ENCODE peak calls at places on chromosomes 4 and X, in five cellular contexts. B is sigmoid colon, S is astrocyte, W is thoracic aorta, R is PC-3. Z is an unnamed sample.

GRCh38 chr4:8152865-8153257 is 5.8 kb downstream of the ABLIM2 start:
- DNase-seq in B (no peak), S (no peak), W (no peak), R (no peak), Z (no peak)

GRCh38 chrX:54921427-54922021 is 900 bp downstream of the TRO start:
- DNase-seq in B (peak; percentile 80), S (peak; percentile 52), W (no peak), R (no peak), Z (no peak)

GRCh38 chrX:13750204-13750603 is 15.7 kb downstream of the OFD1 start:
- DNase-seq in B (no peak), S (peak; percentile 16), W (no peak), R (peak; percentile 78), Z (no peak)

GRCh38 chr4:38080575-38080974 is 120.4 kb downstream of the PTTG2 start:
- DNase-seq in B (no peak), S (no peak), W (no peak), R (no peak), Z (no peak)

GRCh38 chrX:1673337-1673736 is 58.5 kb downstream of the ASMT start:
- DNase-seq in B (no peak), S (no peak), W (no peak), R (peak; percentile 54), Z (peak; percentile 19)

GRCh38 chrX:149467920-149468319 is 37.2 kb downstream of the IDS start:
- DNase-seq in B (no peak), S (no peak), W (no peak), R (no peak), Z (no peak)

GRCh38 chr4:173485164-173485563 is 44.9 kb downstream of the HAND2 start:
- DNase-seq in B (no peak), S (peak; percentile 52), W (no peak), R (no peak), Z (no peak)

GRCh38 chr4:17327587-17327986 is 184.3 kb downstream of the QDPR start:
- DNase-seq in B (no peak), S (peak; percentile 5), W (no peak), R (no peak), Z (no peak)

GRCh38 chrX:76148011-76148665 is 24.7 kb upstream of the PBDC1 start:
- DNase-seq in B (no peak), S (peak; percentile 39), W (no peak), R (peak; percentile 76), Z (no peak)

GRCh38 chrX:40157228-40158035 is 59.7 kb upstream of the BCOR start:
- DNase-seq in B (no peak), S (no peak), W (no peak), R (no peak), Z (no peak)

GRCh38 chr4:89497517-89498308 is 190.1 kb upstream of the GPRIN3 start:
- DNase-seq in B (no peak), S (no peak), W (no peak), R (peak; percentile 63), Z (no peak)

GRCh38 chrX:152831391-152831790 is 528 bp downstream of the NSDHL start:
- DNase-seq in B (no peak), S (no peak), W (no peak), R (no peak), Z (no peak)

GRCh38 chr4:20612313-20612712 is 87.9 kb upstream of the PACRGL start:
- DNase-seq in B (no peak), S (peak; percentile 79), W (no peak), R (peak; percentile 36), Z (no peak)

GRCh38 chrX:29940750-29941149 is 274.6 kb upstream of the MAGEB2 start:
- DNase-seq in B (no peak), S (no peak), W (no peak), R (no peak), Z (no peak)

GRCh38 chrX:40415675-40416074 is 165.1 kb upstream of the ATP6AP2 start:
- DNase-seq in B (peak; percentile 73), S (no peak), W (no peak), R (no peak), Z (no peak)

GRCh38 chrX:123339201-123339905 is 155.3 kb downstream of the GRIA3 start:
- DNase-seq in B (no peak), S (peak; percentile 73), W (no peak), R (peak; percentile 39), Z (no peak)

GRCh38 chr4:181792641-181793612 is 450.3 kb upstream of the TENM3 start:
- DNase-seq in B (no peak), S (no peak), W (no peak), R (no peak), Z (no peak)

GRCh38 chr4:138890921-138891570 is 124.5 kb upstream of the NOCT start:
- DNase-seq in B (no peak), S (no peak), W (no peak), R (no peak), Z (no peak)

GRCh38 chr4:13368262-13368661 is 115.9 kb downstream of the RAB28 start:
- DNase-seq in B (no peak), S (no peak), W (no peak), R (no peak), Z (no peak)

GRCh38 chr4:180937083-180937482 is 1306.1 kb upstream of the TENM3 start:
- DNase-seq in B (no peak), S (no peak), W (no peak), R (no peak), Z (no peak)

GRCh38 chrX:47634871-47635575 is 5.3 kb upstream of the CFP start:
- DNase-seq in B (no peak), S (no peak), W (no peak), R (no peak), Z (no peak)

GRCh38 chrX:18995216-18995615 is 11.3 kb upstream of the PHKA2 start:
- DNase-seq in B (no peak), S (peak; percentile 79), W (no peak), R (peak; percentile 75), Z (no peak)

GRCh38 chrX:17375631-17376380 is 806 bp downstream of the NHS start:
- DNase-seq in B (peak; percentile 67), S (no peak), W (no peak), R (peak; percentile 43), Z (no peak)

GRCh38 chr4:2094545-2094944 is 35.4 kb downstream of the NAT8L start:
- DNase-seq in B (no peak), S (no peak), W (no peak), R (no peak), Z (no peak)

GRCh38 chr4:95556460-95556859 is 7.7 kb upstream of the UNC5C start:
- DNase-seq in B (no peak), S (no peak), W (no peak), R (no peak), Z (no peak)

GRCh38 chr4:26126135-26126718 is 194.6 kb upstream of the RBPJ start:
- DNase-seq in B (no peak), S (no peak), W (no peak), R (no peak), Z (no peak)

DNA sequence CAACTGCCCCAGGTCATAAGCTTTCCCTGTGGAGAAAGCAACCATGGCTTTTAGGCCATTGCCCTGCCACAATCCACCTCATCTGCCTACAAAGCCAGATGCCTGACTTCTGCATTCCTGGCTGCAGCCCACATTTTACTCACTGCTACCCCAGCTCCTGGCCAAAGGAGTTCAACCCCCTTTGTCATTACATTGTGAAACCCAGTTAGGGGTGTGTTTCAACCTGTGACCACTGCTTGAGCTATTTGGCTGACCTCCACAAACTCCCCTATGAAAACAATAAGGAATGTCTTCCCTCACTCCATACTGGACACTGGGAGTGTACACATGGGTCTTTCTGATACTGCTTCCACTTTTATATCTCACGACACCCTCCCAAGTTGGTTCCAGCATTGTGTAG is 589.2 kb downstream of the SH3BGRL start:
- DNase-seq in B (no peak), S (no peak), W (no peak), R (no peak), Z (no peak)
- TF ChIP-seq CTCF in B (no peak), S (no peak), W (no peak), R (no peak), Z (no peak)

DNA sequence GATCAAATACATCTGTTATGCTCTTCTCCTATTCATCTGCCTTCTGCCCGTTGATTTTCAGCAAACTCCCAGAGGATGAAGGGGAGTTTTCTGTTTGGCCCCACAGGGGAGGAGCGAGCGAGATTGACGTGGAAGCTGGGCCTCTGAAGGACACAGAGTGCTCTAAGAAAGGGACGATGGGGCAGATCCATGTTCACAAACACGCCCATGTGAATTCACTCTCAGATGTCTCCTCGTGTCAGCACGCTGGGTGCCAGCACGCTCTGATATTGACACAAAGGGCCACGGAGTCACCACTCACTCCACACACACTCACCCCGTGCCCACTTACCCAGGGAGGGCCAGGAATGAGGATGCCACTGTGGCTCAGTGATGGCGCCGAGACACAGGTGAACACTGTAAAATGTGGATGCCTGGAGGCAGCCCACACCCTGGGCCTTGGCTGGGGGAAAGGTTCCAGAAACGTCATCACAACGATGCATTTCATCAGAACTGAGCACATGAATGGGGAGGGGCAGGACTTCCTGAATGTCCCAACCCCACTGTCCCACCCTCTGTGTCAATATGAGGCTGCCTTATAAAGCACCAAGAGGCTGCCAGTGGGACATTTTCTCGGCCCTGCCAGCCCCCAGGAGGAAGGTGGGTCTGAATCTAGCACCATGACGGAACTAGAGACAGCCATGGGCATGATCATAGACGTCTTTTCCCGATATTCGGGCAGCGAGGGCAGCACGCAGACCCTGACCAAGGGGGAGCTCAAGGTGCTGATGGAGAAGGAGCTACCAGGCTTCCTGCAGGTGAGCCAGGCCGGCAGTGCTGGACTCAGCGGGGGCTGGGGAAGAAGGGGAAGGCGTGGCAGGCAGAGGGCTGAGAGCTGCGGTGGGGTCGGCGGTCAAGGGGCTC is at the start of gene S100P:
- DNase-seq in B (no peak), S (no peak), W (no peak), R (peak; percentile 57), Z (no peak)
- H3K4me1 ChIP-seq in B (peaks cover 10% of the 10 kb centered on the region), S (peaks cover 14% of the 10 kb centered on the region), W (no peaks in the 10 kb centered on the region), R (peaks cover 66% of the 10 kb centered on the region), Z (peaks cover 22% of the 10 kb centered on the region)

GRCh38 chrX:120755066-120755846 is 120.4 kb downstream of the CT47B1 start:
- DNase-seq in B (no peak), S (no peak), W (no peak), R (no peak), Z (no peak)
- H3K27me3 ChIP-seq in B (no peaks in the 10 kb centered on the region), S (no peaks in the 10 kb centered on the region), W (no peaks in the 10 kb centered on the region), R (no peaks in the 10 kb centered on the region), Z (no peaks in the 10 kb centered on the region)

GRCh38 chr4:91114386-91114785 is 987.2 kb downstream of the CCSER1 start:
- DNase-seq in B (no peak), S (no peak), W (no peak), R (no peak), Z (no peak)

GRCh38 chr4:91116861-91117260 is 989.7 kb downstream of the CCSER1 start:
- DNase-seq in B (no peak), S (peak; percentile 3), W (no peak), R (peak; percentile 48), Z (no peak)

GRCh38 chr4:91108751-91109150 is 981.6 kb downstream of the CCSER1 start:
- DNase-seq in B (no peak), S (no peak), W (no peak), R (no peak), Z (no peak)

GRCh38 chr4:91111556-91111955 is 984.4 kb downstream of the CCSER1 start:
- DNase-seq in B (no peak), S (no peak), W (no peak), R (no peak), Z (no peak)

DNA sequence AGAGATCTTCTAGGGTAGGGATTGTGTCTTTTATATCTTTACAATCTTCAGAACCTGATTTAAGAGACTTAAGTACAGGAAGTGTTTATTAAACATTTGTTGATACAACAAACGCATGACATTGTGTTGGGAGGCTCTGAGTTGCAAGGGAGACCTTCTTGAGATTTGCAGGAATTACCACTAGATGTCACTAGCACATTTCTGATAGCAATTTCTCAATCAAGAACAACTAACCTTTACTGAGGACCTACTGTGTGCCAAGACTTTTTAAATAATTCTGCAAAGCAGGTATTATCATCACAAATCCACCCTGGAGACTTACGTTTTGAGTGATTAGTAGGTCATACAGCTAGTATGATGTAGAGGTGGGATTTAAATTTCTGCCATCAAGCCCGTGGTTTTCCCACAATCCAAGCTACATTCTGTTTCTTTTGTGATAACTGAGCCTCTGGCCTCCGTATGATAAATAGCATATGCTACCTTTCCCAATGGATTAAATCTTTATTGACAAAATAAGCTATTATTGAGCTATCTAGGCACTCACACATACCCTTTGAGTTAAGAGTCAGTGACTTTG is 986.0 kb downstream of the CCSER1 start:
- DNase-seq in B (no peak), S (peak; percentile 8), W (no peak), R (peak; percentile 50), Z (no peak)
- TF ChIP-seq CTCF in B (no peak), S (peak; percentile 56), W (peak; percentile 18), R (peak; percentile 78), Z (peak; percentile 79)

Z was measured in RWPE2.